ENCODE peak calls at places on chromosomes 6 and 20, in nine cellular contexts. B is IMR-90, F is heart left ventricle, E is heart right ventricle, P is psoas muscle, S is left lung, V is RWPE2, N is aorta, H is body of pancreas. C is an unnamed sample.

GRCh38 chr6:38860041-38860440 is 144.9 kb downstream of the DNAH8 start:
- ATAC-seq in B (no peak), F (no peak), E (no peak), P (no peak), S (no peak), V (no peak), N (no peak), H (no peak), C (no peak)

GRCh38 chr6:138682722-138683521 is 90.6 kb upstream of the CCDC28A start:
- ATAC-seq in B (peak; percentile 85), F (no peak), E (peak; percentile 37), P (no peak), S (peak; percentile 37), V (peak; percentile 90), N (no peak), H (no peak), C (peak; percentile 28)

GRCh38 chr6:148179786-148180185 is 162.9 kb upstream of the SASH1 start:
- ATAC-seq in B (peak; percentile 59), F (no peak), E (no peak), P (no peak), S (peak; percentile 49), V (no peak), N (no peak), H (no peak), C (no peak)

GRCh38 chr6:157800420-157801237 is 22.4 kb upstream of the SNX9 start:
- ATAC-seq in B (peak; percentile 94), F (no peak), E (no peak), P (no peak), S (peak; percentile 41), V (peak; percentile 97), N (no peak), H (no peak), C (no peak)

GRCh38 chr6:5174756-5175155 is 86.0 kb downstream of the LYRM4 start:
- ATAC-seq in B (no peak), F (no peak), E (no peak), P (no peak), S (no peak), V (no peak), N (no peak), H (no peak), C (no peak)

GRCh38 chr6:39102024-39102820 is 12.8 kb downstream of the SAYSD1 start:
- ATAC-seq in B (peak; percentile 96), F (no peak), E (no peak), P (no peak), S (peak; percentile 67), V (no peak), N (no peak), H (peak; percentile 85), C (peak; percentile 48)

GRCh38 chr20:31673943-31674463 is 36.3 kb downstream of the COX4I2 start:
- ATAC-seq in B (no peak), F (no peak), E (no peak), P (no peak), S (no peak), V (no peak), N (no peak), H (no peak), C (no peak)

GRCh38 chr20:45781391-45781931 is 10.2 kb downstream of the WFDC3 start:
- ATAC-seq in B (peak; percentile 53), F (no peak), E (no peak), P (no peak), S (peak; percentile 50), V (peak; percentile 65), N (no peak), H (no peak), C (no peak)

GRCh38 chr6:158115508-158115907 is 52.6 kb downstream of the SERAC1 start:
- ATAC-seq in B (no peak), F (no peak), E (peak; percentile 39), P (no peak), S (no peak), V (no peak), N (no peak), H (no peak), C (no peak)

GRCh38 chr20:25864986-25865714 is 168.5 kb upstream of the ZNF337 start:
- ATAC-seq in B (no peak), F (no peak), E (no peak), P (no peak), S (no peak), V (no peak), N (no peak), H (no peak), C (no peak)

GRCh38 chr6:24796616-24797290 is 2.0 kb downstream of the ARMH2 start:
- ATAC-seq in B (no peak), F (no peak), E (no peak), P (no peak), S (no peak), V (no peak), N (no peak), H (no peak), C (no peak)

DNA sequence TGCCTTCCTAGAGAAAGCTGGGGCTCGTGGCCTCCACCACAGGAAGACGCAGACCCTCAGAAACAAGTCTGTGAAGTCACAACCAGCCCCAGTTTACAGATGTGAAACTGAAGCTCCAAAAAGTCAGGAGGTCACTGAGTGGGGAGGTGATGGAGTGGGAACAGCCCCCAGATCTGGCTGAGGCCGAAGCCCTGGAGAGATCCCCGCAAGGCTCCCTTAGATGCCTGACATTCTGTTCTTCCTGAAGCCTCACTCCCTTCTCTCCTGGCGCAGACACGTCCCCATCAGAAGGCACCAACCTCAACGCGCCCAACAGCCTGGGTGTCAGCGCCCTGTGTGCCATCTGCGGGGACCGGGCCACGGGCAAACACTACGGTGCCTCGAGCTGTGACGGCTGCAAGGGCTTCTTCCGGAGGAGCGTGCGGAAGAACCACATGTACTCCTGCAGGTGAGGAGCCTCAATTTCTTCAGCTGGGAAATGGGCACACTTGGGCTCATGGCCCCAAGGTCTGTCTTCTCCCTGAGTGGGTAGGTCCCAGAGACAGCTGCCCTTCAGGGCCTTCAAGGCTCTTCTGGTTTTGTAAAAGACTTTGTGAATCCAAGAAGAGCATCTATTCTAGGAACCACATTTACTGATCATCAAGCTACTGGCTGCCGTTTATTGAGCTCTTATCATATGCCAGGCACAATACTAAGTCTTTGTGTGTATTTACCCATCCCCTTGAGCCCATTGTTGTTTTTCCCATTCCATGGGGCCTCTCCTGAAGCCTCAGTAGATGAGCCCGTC is 50.5 kb downstream of the HNF4A start:
- ATAC-seq in B (no peak), F (no peak), E (no peak), P (no peak), S (no peak), V (no peak), N (no peak), H (no peak), C (no peak)
- H3K4me3 ChIP-seq in B (no peak overlapping the region), F (no peak overlapping the region), E (no peak overlapping the region), P (no peak overlapping the region), S (no peak overlapping the region), V (no peak overlapping the region), N (no peak overlapping the region), H (no peak overlapping the region), C (no peak overlapping the region)

DNA sequence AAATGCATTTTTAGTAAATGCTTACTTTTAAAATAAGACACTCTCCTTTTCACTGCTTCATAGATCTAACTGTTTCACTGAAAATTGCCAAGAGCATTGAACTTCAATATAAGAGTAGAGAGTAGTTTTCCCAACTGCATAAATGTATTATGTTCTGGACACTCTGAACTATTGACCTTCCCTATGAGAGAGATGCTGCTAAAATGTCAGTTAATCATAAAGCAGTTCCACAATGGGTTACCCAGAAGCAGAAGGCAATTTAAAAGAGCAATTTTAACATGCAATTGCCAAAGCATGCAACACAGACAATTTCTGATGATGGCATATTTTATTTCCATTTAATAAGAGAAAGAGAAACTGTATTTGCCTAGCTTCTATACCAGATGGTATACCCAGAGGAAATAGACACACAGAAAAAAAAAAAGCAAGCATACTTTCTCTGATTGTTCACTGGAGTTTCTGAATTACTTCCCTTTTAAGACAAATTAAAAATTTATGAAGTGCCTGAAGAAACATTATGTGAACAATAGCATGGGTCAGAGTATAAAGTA is 279.1 kb upstream of the THEMIS start:
- ATAC-seq in B (no peak), F (no peak), E (no peak), P (no peak), S (no peak), V (no peak), N (no peak), H (no peak), C (no peak)
- H3K27ac ChIP-seq in B (no peak overlapping the region), F (no peak overlapping the region), E (no peak overlapping the region), P (no peak overlapping the region), S (no peak overlapping the region), V (no peak overlapping the region), N (no peak overlapping the region), H (no peak overlapping the region), C (no peak overlapping the region)

GRCh38 chr6:28974505-28974904 is 30.6 kb downstream of the ZNF311 start:
- ATAC-seq in B (no peak), F (no peak), E (no peak), P (no peak), S (no peak), V (no peak), N (no peak), H (no peak), C (no peak)

GRCh38 chr6:28978137-28978491 is 27.0 kb downstream of the ZNF311 start:
- ATAC-seq in B (no peak), F (no peak), E (no peak), P (no peak), S (no peak), V (no peak), N (no peak), H (no peak), C (no peak)

GRCh38 chr6:28978959-28979561 is 26.1 kb downstream of the ZNF311 start:
- ATAC-seq in B (no peak), F (no peak), E (no peak), P (no peak), S (no peak), V (no peak), N (no peak), H (no peak), C (no peak)

GRCh38 chr6:28977351-28978136 is 27.6 kb downstream of the ZNF311 start:
- ATAC-seq in B (no peak), F (no peak), E (no peak), P (no peak), S (no peak), V (no peak), N (no peak), H (no peak), C (no peak)

DNA sequence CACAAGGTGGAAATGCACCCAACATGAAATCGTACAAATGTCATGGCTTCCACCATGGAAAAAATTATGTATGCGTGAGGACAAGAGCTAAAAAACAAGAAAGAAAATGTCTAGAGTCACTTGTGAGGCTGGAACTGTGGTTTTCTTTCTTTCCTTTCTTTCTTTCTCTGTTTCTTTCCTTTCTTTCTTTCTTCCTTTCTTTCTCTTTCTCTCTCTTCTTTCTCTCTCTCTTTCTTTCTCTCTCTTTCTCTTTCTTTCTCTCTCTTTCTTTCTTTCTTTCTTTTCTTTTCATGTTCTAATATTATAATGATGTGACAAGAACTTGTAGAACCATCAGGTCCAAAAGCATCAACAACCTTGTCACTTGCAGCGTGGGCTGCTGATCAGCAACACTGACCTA is 28.4 kb downstream of the ZNF311 start:
- ATAC-seq in B (no peak), F (no peak), E (no peak), P (no peak), S (no peak), V (no peak), N (no peak), H (no peak), C (no peak)
- H3K4me3 ChIP-seq in B (no peak overlapping the region), F (no peak overlapping the region), E (no peak overlapping the region), P (peak overlapping the region; percentile 39), S (no peak overlapping the region), V (no peak overlapping the region), N (no peak overlapping the region), H (no peak overlapping the region), C (no peak overlapping the region)

DNA sequence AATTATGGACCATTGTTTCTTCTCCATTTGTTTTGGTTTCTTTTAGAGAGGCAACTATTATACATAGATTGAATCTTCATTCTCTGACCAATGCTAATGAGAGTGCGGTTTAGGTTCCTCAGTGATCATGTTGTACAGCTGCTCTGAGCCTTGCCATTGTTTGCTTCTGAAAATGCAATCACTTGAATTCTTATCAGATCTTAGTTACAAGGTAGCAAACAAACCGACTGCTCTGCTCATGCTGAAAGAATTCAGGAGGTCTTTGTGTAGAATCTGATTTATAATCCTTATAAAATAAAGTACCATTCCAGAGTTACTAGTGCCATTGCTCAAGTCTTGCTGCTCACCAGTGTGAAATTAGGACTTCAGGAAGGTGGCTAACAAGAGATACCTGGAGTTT is 569.1 kb upstream of the ID4 start:
- ATAC-seq in B (no peak), F (no peak), E (no peak), P (no peak), S (peak; percentile 84), V (peak; percentile 49), N (no peak), H (peak; percentile 64), C (no peak)
- H3K27ac ChIP-seq in B (no peak overlapping the region), F (no peak overlapping the region), E (no peak overlapping the region), P (no peak overlapping the region), S (no peak overlapping the region), V (no peak overlapping the region), N (no peak overlapping the region), H (peak overlapping the region; percentile 57), C (no peak overlapping the region)